ENCODE peak calls at places on chromosomes 12 and 14, in seven cellular contexts. O is B cell, T is foreskin fibroblast, F is cardiac muscle cell, M is left lung, D is natural killer cell, R is ovary. A is an unnamed sample.

GRCh38 chr14:29463727-29464370 is 463.8 kb downstream of the PRKD1 start:
- DNase-seq in D (no peak), M (no peak), O (no peak), R (no peak), F (peak), T (peak), A (no peak)

GRCh38 chr12:39935275-39935674 is 170.6 kb downstream of the SLC2A13 start:
- DNase-seq in O (no peak), R (no peak), T (peak), F (peak), M (no peak), D (no peak), A (no peak)

GRCh38 chr12:121560392-121561021 is 20.3 kb downstream of the KDM2B start:
- DNase-seq in O (peak), D (no peak), R (no peak), F (no peak), T (no peak), M (no peak), A (no peak)

GRCh38 chr12:125434936-125435443 is 369.8 kb downstream of the AACS start:
- DNase-seq in O (no peak), R (no peak), F (no peak), M (no peak), T (no peak), D (no peak), A (no peak)

GRCh38 chr12:59580050-59580449 is 15.8 kb upstream of the SLC16A7 start:
- DNase-seq in D (no peak), O (no peak), M (no peak), R (no peak), F (no peak), T (peak), A (no peak)

GRCh38 chr12:5078423-5078822 is 34.7 kb downstream of the KCNA5 start:
- DNase-seq in M (no peak), D (no peak), T (no peak), O (no peak), F (no peak), R (no peak), A (no peak)

GRCh38 chr14:20516921-20517320 is 11.6 kb downstream of the RNASE10 start:
- DNase-seq in D (no peak), O (no peak), M (no peak), T (peak), F (peak), R (no peak), A (no peak)

GRCh38 chr14:77903233-77903632 is 103.3 kb downstream of the ADCK1 start:
- DNase-seq in D (no peak), M (no peak), T (peak), F (no peak), R (no peak), O (no peak), A (no peak)

GRCh38 chr12:14256555-14257169 is 108.8 kb upstream of the ATF7IP start:
- DNase-seq in R (peak), O (peak), T (peak), F (peak), D (peak), M (peak), A (peak)

GRCh38 chr14:62667515-62667914 is 377.7 kb downstream of the KCNH5 start:
- DNase-seq in F (peak), D (no peak), M (no peak), R (no peak), O (no peak), T (peak), A (no peak)

GRCh38 chr12:94100254-94100653 is 48.1 kb upstream of the PLXNC1 start:
- DNase-seq in R (no peak), M (no peak), T (no peak), D (no peak), F (peak), O (no peak), A (no peak)

GRCh38 chr12:70091021-70091521 is 152.2 kb upstream of the CNOT2 start:
- DNase-seq in T (no peak), F (no peak), D (no peak), O (no peak), M (no peak), R (no peak), A (no peak)

GRCh38 chr12:42575717-42576116 is 13.8 kb downstream of the PRICKLE1 start:
- DNase-seq in D (no peak), M (no peak), T (peak), R (no peak), F (no peak), O (no peak), A (no peak)

GRCh38 chr12:29782821-29783772 is 645 bp downstream of the TMTC1 start:
- DNase-seq in D (no peak), F (peak), M (peak), O (no peak), R (peak), T (peak), A (peak)

GRCh38 chr14:67240168-67240932 is 885 bp upstream of the PALS1 start:
- DNase-seq in T (peak), D (peak), F (peak), O (no peak), M (peak), R (peak), A (no peak)

GRCh38 chr14:54566410-54567223 is at the start of gene SAMD4A:
- DNase-seq in T (peak), R (peak), O (peak), D (peak), F (peak), M (peak), A (peak)

DNA sequence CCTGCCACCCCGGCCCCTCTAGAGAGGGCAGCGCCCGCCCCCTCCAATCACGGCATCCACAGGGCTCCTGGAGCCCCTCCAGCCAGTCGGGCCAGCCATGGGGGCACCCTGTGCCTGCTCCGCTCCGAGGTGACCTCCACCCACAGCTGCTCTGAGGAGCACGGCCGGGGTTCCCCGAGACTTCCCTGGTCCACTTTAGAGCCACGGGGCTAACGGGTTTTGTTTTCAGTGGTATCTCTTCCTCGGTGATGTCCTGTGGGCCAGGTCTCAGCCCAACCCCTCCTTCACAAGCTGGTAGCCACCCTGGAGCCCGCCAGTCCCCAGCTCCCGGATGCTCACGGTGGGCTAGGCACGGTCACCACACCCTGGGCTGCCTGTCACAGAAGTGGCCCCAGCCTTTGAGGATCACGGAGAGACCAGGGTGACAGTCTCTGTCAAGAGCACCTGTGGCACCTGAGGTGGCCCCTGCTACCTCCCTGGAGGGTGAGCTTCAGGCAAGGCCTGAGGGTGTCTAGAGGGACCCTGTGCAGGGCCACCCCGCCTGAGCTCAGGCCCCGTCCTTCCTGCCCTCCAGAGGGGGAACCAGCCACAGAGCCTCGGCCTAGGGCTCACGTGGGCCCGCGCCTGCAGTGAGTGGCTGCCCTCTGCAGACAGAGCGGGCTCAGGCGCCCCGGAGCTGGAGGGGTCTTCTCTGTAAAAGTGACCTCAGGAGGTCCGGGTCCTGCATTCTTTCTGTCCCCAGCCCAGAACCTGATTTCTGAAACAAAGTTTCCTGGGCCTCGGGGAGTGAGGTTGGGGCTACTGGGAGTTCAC is 146.0 kb upstream of the C14orf180 start:
- DNase-seq in T (no peak), O (no peak), D (no peak), M (peak), R (no peak), F (no peak), A (no peak)
- TF ChIP-seq CTCF in T (no peak), O (no peak), D (no peak), M (no peak), R (no peak), F (no peak), A (no peak)

GRCh38 chr14:38900887-38901286 is 202.1 kb downstream of the SEC23A start:
- DNase-seq in M (no peak), T (no peak), D (no peak), O (no peak), R (no peak), F (no peak), A (no peak)

GRCh38 chr14:38910092-38910491 is 192.9 kb downstream of the SEC23A start:
- DNase-seq in O (no peak), F (no peak), T (no peak), D (no peak), M (no peak), R (no peak), A (no peak)

DNA sequence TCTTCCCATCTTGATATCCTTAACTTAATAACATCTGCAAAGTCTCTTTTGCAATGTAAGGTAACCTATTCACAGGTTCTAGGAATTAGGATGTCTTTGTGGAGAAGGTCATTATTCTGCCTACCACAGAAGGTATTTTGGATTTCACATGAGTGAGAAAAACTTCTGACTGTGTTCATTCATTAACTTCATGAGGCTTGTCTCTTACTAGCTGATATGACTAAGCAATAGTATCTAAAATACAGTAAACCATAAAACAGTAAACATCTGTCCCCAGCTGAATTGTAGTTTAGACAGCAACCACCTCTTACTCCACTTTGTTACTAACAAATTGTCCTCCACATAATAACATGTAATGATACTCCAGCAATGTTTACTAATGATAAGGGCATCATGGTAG is 198.1 kb downstream of the SEC23A start:
- DNase-seq in F (no peak), R (no peak), O (no peak), D (no peak), T (no peak), M (no peak), A (no peak)
- TF ChIP-seq CTCF in F (no peak), R (no peak), O (no peak), D (no peak), T (no peak), M (no peak), A (no peak)

GRCh38 chr14:76313303-76313702 is 62.6 kb upstream of the ESRRB start:
- DNase-seq in O (no peak), T (no peak), R (no peak), M (no peak), D (no peak), F (no peak), A (no peak)

GRCh38 chr14:76311410-76311758 is 64.6 kb upstream of the ESRRB start:
- DNase-seq in T (no peak), F (no peak), R (no peak), O (no peak), D (no peak), M (no peak), A (no peak)

GRCh38 chr14:76312821-76313220 is 63.1 kb upstream of the ESRRB start:
- DNase-seq in D (no peak), T (no peak), O (no peak), F (no peak), R (no peak), M (no peak), A (no peak)

GRCh38 chr14:76307786-76308780 is 67.9 kb upstream of the ESRRB start:
- DNase-seq in F (no peak), M (no peak), D (no peak), T (no peak), R (no peak), O (no peak), A (no peak)

DNA sequence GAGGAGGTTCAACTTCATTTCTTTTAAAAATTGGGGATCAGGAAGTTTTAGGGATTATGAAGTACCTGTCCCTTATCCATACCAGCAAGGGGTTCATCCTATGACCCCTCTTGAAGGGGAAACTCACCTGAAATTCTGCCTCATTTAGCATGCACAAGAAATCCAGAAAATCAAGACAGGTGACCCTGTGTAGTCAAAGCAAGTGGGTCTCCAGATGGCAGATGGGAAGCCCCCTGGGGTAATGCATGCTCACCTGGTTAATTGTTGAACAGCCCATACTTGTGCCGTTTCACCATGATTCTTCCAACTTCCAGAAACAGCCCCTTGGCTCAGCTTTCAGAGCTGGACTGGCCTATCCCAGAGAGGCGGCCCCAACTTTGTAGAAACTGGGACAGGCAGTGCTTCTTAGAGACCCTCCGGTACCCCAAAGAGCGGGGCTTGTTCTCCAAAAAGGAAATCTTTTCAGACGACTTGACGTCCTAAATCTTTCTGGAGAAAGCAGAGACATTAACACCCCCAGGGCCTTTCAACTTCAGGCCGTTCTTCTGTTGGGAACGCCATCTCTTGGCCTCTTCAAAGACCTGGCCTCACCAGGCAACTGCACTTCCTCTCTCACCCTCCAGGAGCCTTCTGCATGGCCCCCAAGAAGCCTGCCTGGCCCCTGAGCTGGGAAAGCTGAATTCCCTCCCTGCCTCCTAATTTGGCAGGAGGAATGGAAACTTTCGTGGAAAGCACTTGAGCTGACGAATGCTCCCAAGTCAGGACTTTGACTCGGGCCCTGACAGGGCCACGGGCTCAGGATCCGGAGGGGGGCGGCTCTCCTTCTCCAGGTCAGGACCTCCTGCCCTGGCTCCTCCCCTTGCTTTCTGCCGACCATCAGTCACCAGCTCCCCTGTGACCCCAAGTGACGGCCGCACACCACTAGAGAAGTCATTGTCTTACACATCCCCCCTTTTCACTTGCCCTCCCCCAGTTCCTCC is 66.1 kb upstream of the ESRRB start:
- DNase-seq in D (no peak), O (no peak), T (no peak), F (peak), R (no peak), M (no peak), A (no peak)
- TF ChIP-seq CTCF in D (no peak), O (no peak), T (no peak), F (no peak), R (no peak), M (no peak), A (no peak)

GRCh38 chr12:116145451-116145850 is 132.0 kb downstream of the MED13L start:
- DNase-seq in M (no peak), R (no peak), F (no peak), O (no peak), T (no peak), D (no peak), A (no peak)
- TF ChIP-seq CTCF in M (no peak), R (no peak), F (no peak), O (no peak), T (no peak), D (no peak), A (no peak)

GRCh38 chr14:68521952-68522509 is 270.8 kb downstream of the ZFP36L1 start:
- DNase-seq in M (no peak), T (no peak), O (no peak), R (no peak), D (no peak), F (no peak), A (no peak)

GRCh38 chr14:68522510-68523325 is 270.1 kb downstream of the ZFP36L1 start:
- DNase-seq in D (no peak), O (no peak), T (no peak), M (no peak), F (peak), R (peak), A (no peak)

GRCh38 chr14:68525516-68525915 is 267.4 kb downstream of the ZFP36L1 start:
- DNase-seq in R (no peak), M (no peak), D (no peak), F (no peak), O (no peak), T (no peak), A (no peak)

GRCh38 chr14:68523326-68523610 is 269.6 kb downstream of the ZFP36L1 start:
- DNase-seq in D (no peak), R (no peak), T (no peak), M (no peak), F (no peak), O (no peak), A (no peak)

DNA sequence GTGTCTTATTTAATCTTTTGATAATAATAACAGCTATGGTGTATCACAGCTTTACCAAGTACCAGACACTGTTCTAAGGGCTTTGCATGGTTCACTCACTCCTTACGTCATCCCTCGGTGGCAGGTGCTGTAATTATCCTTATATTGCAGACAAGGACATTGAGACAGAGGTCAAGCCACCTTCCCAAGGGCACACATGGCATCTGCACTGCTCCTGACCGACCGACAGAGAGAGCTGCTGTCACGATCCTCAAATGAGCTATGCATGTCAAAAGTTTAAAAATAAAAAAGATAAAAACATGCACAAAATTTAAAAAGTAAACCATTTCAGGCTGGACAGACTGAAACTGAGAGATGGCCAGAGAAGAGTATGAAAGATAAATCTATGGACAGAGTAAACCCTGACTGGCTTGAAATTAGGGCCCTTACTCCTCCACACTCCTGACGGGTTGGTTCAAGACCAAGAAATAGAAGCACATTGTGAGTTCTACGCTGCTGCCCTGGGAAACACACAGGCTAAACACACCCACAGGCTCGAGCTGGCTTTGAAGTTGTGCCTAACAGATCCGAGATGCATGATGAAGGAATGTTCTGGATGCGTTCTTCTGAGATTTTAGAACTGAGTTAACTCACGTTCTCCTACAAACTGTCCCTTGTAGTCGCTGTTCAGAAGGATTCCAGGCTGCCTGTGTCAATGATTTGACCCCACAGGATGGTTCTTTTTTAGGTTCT is 268.7 kb downstream of the ZFP36L1 start:
- DNase-seq in D (no peak), O (no peak), R (no peak), T (peak), F (no peak), M (no peak), A (no peak)
- TF ChIP-seq CTCF in D (no peak), O (no peak), R (no peak), T (peak), F (peak), M (no peak), A (no peak)

GRCh38 chr12:49744363-49744885 is 3.1 kb downstream of the TMBIM6 start:
- DNase-seq in D (no peak), R (no peak), M (no peak), F (no peak), O (no peak), T (no peak), A (no peak)

GRCh38 chr12:49748306-49748705 is 6.9 kb downstream of the TMBIM6 start:
- DNase-seq in R (no peak), D (no peak), F (peak), O (no peak), M (no peak), T (no peak), A (no peak)

GRCh38 chr12:49748800-49749199 is 7.4 kb downstream of the TMBIM6 start:
- DNase-seq in D (no peak), R (no peak), M (no peak), O (no peak), F (no peak), T (no peak), A (no peak)

GRCh38 chr12:49750994-49751393 is 9.6 kb downstream of the TMBIM6 start:
- DNase-seq in F (no peak), O (no peak), R (no peak), T (no peak), D (no peak), M (no peak), A (no peak)

GRCh38 chr12:49750027-49750977 is 8.9 kb downstream of the TMBIM6 start:
- DNase-seq in M (no peak), D (no peak), F (peak), T (peak), O (no peak), R (no peak), A (no peak)
- TF ChIP-seq CTCF in M (no peak), D (no peak), F (no peak), T (no peak), O (no peak), R (no peak), A (no peak)

A was measured in glutamatergic neuron.